ENCODE peak calls at places on chromosomes 4 and X, in nine cellular contexts. X is OCI-LY7, A is psoas muscle, H is A549, L is PC-3, I is right lobe of liver, D is heart right ventricle, T is colonic mucosa, J is esophagus squamous epithelium. M is an unnamed sample.

GRCh38 chr4:61614256-61614655 is 414.1 kb downstream of the ADGRL3 start:
- DNase-seq in X (no peak), A (no peak), H (no peak), L (peak; percentile 61), I (no peak), D (no peak), T (no peak), J (no peak), M (no peak)

GRCh38 chr4:2800691-2801596 is 8.1 kb downstream of the SH3BP2 start:
- DNase-seq in X (no peak), A (peak; percentile 74), H (no peak), L (no peak), I (peak; percentile 70), D (peak; percentile 82), T (peak; percentile 56), J (no peak), M (peak; percentile 79)

GRCh38 chr4:176882201-176882600 is 89.5 kb upstream of the VEGFC start:
- DNase-seq in X (no peak), A (no peak), H (no peak), L (no peak), I (no peak), D (no peak), T (no peak), J (no peak), M (no peak)

GRCh38 chr4:113684534-113685091 is 76.9 kb downstream of the CAMK2D start:
- DNase-seq in X (peak; percentile 34), A (peak; percentile 62), H (peak; percentile 12), L (peak; percentile 32), I (peak; percentile 75), D (peak; percentile 85), T (peak; percentile 55), J (no peak), M (peak; percentile 51)

GRCh38 chr4:4791299-4791798 is 68.1 kb upstream of the MSX1 start:
- DNase-seq in X (no peak), A (no peak), H (no peak), L (no peak), I (no peak), D (no peak), T (no peak), J (no peak), M (no peak)

GRCh38 chrX:120664081-120664480 is 34.2 kb upstream of the C1GALT1C1 start:
- DNase-seq in X (peak; percentile 49), A (no peak), H (no peak), L (peak; percentile 57), I (no peak), D (no peak), T (no peak), J (no peak), M (no peak)

GRCh38 chr4:164442167-164442566 is 311.8 kb upstream of the SMIM31 start:
- DNase-seq in X (no peak), A (no peak), H (no peak), L (peak; percentile 67), I (no peak), D (no peak), T (no peak), J (no peak), M (no peak)

GRCh38 chr4:186037692-186038658 is 31.0 kb upstream of the TLR3 start:
- DNase-seq in X (peak; percentile 73), A (no peak), H (peak; percentile 26), L (peak; percentile 80), I (peak; percentile 59), D (peak; percentile 73), T (peak; percentile 61), J (no peak), M (peak; percentile 45)

GRCh38 chrX:103585421-103586313 is at the start of gene TCEAL4:
- DNase-seq in X (peak; percentile 49), A (peak; percentile 46), H (peak; percentile 54), L (peak; percentile 31), I (peak; percentile 81), D (peak; percentile 37), T (peak; percentile 62), J (no peak), M (peak; percentile 82)

GRCh38 chr4:81031389-81032173 is 1.1 kb downstream of the BMP3 start:
- DNase-seq in X (peak; percentile 83), A (no peak), H (no peak), L (no peak), I (no peak), D (no peak), T (peak; percentile 32), J (no peak), M (no peak)

GRCh38 chr4:55363618-55364420 is 17.8 kb downstream of the SRD5A3 start:
- DNase-seq in X (no peak), A (peak; percentile 24), H (no peak), L (no peak), I (no peak), D (no peak), T (no peak), J (no peak), M (no peak)

GRCh38 chrX:103250977-103251376 is 4.0 kb downstream of the TCEAL8 start:
- DNase-seq in X (no peak), A (no peak), H (no peak), L (peak; percentile 12), I (no peak), D (no peak), T (no peak), J (no peak), M (no peak)

GRCh38 chr4:142683503-142683902 is 162.6 kb downstream of the INPP4B start:
- DNase-seq in X (no peak), A (no peak), H (no peak), L (peak; percentile 96), I (no peak), D (no peak), T (no peak), J (no peak), M (no peak)

GRCh38 chrX:39242187-39242586 is 440.9 kb downstream of the MID1IP1 start:
- DNase-seq in X (peak; percentile 17), A (no peak), H (peak; percentile 6), L (peak; percentile 59), I (peak; percentile 44), D (peak; percentile 5), T (peak; percentile 64), J (no peak), M (no peak)

GRCh38 chr4:71566856-71567255 is 217.0 kb downstream of the GC start:
- DNase-seq in X (no peak), A (no peak), H (no peak), L (no peak), I (no peak), D (no peak), T (no peak), J (no peak), M (no peak)

GRCh38 chr4:184746532-184746870 is 12.6 kb upstream of the CENPU start:
- DNase-seq in X (no peak), A (peak; percentile 39), H (no peak), L (peak; percentile 82), I (no peak), D (peak; percentile 40), T (peak; percentile 41), J (no peak), M (peak; percentile 84)

DNA sequence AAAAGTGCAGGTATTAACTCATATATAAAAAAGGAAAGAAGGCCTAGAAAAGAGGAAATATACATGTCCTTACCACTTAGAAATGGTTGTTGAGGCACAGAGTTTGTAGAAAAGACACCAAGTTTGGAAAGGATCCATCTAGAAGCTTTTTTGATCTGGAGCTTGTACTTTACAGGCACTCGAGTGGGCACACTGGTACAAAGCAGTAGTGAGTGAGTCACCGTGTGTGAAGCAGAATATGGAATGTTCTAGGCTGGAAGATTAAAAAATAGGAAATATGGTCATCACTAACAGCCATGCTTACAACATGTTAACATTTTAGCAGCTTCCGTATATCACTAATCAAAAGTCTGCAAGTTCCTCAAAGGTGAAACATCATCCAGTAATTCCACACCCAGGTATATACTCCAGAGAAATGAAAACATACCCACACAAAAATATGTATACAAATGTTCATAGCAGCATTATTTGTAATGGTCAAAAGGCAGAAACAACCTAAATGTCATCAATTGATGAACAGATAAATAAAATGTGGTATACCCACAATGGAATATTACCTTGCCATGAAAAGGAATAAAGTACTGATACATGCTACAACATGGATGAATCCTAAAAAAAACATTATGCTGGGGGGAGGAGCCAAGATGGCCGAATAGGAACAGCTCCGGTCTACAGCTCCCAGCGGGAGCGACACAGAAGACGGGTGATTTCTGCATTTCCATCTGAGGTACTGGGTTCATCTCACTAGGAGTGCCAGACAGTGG is 69.5 kb downstream of the FRYL start:
- DNase-seq in X (no peak), A (no peak), H (no peak), L (no peak), I (no peak), D (no peak), T (no peak), J (no peak), M (no peak)
- H3K27ac ChIP-seq in X (no peak overlapping the region), A (no peak overlapping the region), H (no peak overlapping the region), L (no peak overlapping the region), I (no peak overlapping the region), D (no peak overlapping the region), T (no peak overlapping the region), J (no peak overlapping the region), M (no peak overlapping the region)

GRCh38 chrX:111742018-111742417 is 61.0 kb downstream of the ALG13 start:
- DNase-seq in X (no peak), A (no peak), H (no peak), L (no peak), I (no peak), D (no peak), T (no peak), J (no peak), M (no peak)
- TF ChIP-seq CTCF in X (no peak), A (no peak), H (no peak), L (no peak), I (no peak), D (no peak), T (no peak), J (no peak), M (no peak)

GRCh38 chr4:40209401-40209800 is 12.6 kb downstream of the RHOH start:
- DNase-seq in X (no peak), A (no peak), H (no peak), L (no peak), I (no peak), D (no peak), T (no peak), J (no peak), M (no peak)

GRCh38 chr4:40204507-40205258 is 7.9 kb downstream of the RHOH start:
- DNase-seq in X (peak; percentile 53), A (no peak), H (no peak), L (no peak), I (no peak), D (no peak), T (no peak), J (no peak), M (no peak)

GRCh38 chr4:40205259-40206198 is 8.7 kb downstream of the RHOH start:
- DNase-seq in X (peak; percentile 88), A (no peak), H (no peak), L (no peak), I (no peak), D (no peak), T (no peak), J (no peak), M (no peak)

GRCh38 chr4:40202474-40202873 is 5.6 kb downstream of the RHOH start:
- DNase-seq in X (peak; percentile 29), A (no peak), H (no peak), L (no peak), I (no peak), D (no peak), T (no peak), J (no peak), M (no peak)

GRCh38 chr4:40206421-40206820 is 9.6 kb downstream of the RHOH start:
- DNase-seq in X (no peak), A (no peak), H (no peak), L (no peak), I (no peak), D (no peak), T (no peak), J (no peak), M (no peak)
- H3K27ac ChIP-seq in X (peak overlapping the region; percentile 93), A (no peak overlapping the region), H (peak overlapping the region; percentile 17), L (no peak overlapping the region), I (peak overlapping the region; percentile 56), D (no peak overlapping the region), T (peak overlapping the region; percentile 47), J (peak overlapping the region; percentile 60), M (no peak overlapping the region)

GRCh38 chr4:37934609-37935008 is 25.6 kb upstream of the PTTG2 start:
- DNase-seq in X (no peak), A (no peak), H (no peak), L (no peak), I (no peak), D (no peak), T (no peak), J (no peak), M (no peak)
- TF ChIP-seq CTCF in X (no peak), A (no peak), H (no peak), L (no peak), I (no peak), D (no peak), T (no peak), J (no peak), M (no peak)